ENCODE peak calls at places on chromosomes 11 and 22, in six cellular contexts. One of them, this sample, is unnamed.

GRCh38 chr11:112082729-112083128 is 3.8 kb downstream of the TIMM8B start:
- DNase-seq in HuH-7.5: no peak
- DNase-seq in GM20000: no peak
- DNase-seq in activated T-helper 1 cell treated with anti-CD3 and anti-CD28 coated beads, Interleukin-2, amount 50 U/mL, for 16 hours: no peak
- DNase-seq in GM03348: peak; percentile 37
- DNase-seq in stimulated activated CD4-positive, alpha-beta T cell treated with anti-CD3 and anti-CD28 coated beads, Interleukin-4, amount 100 ng/mL, for 24 hours: peak; percentile 22
- DNase-seq in this sample: no peak

GRCh38 chr22:31533391-31533790 is 37.1 kb downstream of the SFI1 start:
- DNase-seq in stimulated activated CD4-positive, alpha-beta T cell treated with anti-CD3 and anti-CD28 coated beads, Interleukin-4, amount 100 ng/mL, for 24 hours: no peak
- DNase-seq in HuH-7.5: no peak
- DNase-seq in activated T-helper 1 cell treated with anti-CD3 and anti-CD28 coated beads, Interleukin-2, amount 50 U/mL, for 16 hours: no peak
- DNase-seq in GM20000: no peak
- DNase-seq in GM03348: no peak
- DNase-seq in this sample: no peak

GRCh38 chr11:44004452-44004833 is 43.3 kb upstream of the ACCSL start:
- DNase-seq in GM03348: no peak
- DNase-seq in activated T-helper 1 cell treated with anti-CD3 and anti-CD28 coated beads, Interleukin-2, amount 50 U/mL, for 16 hours: no peak
- DNase-seq in HuH-7.5: no peak
- DNase-seq in GM20000: no peak
- DNase-seq in stimulated activated CD4-positive, alpha-beta T cell treated with anti-CD3 and anti-CD28 coated beads, Interleukin-4, amount 100 ng/mL, for 24 hours: no peak
- DNase-seq in this sample: no peak

GRCh38 chr11:134573857-134574256 is 161.8 kb upstream of the B3GAT1 start:
- DNase-seq in GM20000: no peak
- DNase-seq in HuH-7.5: no peak
- DNase-seq in stimulated activated CD4-positive, alpha-beta T cell treated with anti-CD3 and anti-CD28 coated beads, Interleukin-4, amount 100 ng/mL, for 24 hours: no peak
- DNase-seq in activated T-helper 1 cell treated with anti-CD3 and anti-CD28 coated beads, Interleukin-2, amount 50 U/mL, for 16 hours: no peak
- DNase-seq in GM03348: no peak
- DNase-seq in this sample: peak; percentile 24

GRCh38 chr11:47186076-47186936 is at the start of gene PACSIN3:
- DNase-seq in activated T-helper 1 cell treated with anti-CD3 and anti-CD28 coated beads, Interleukin-2, amount 50 U/mL, for 16 hours: peak; percentile 25
- DNase-seq in HuH-7.5: peak; percentile 77
- DNase-seq in stimulated activated CD4-positive, alpha-beta T cell treated with anti-CD3 and anti-CD28 coated beads, Interleukin-4, amount 100 ng/mL, for 24 hours: peak; percentile 36
- DNase-seq in GM20000: peak; percentile 85
- DNase-seq in GM03348: peak; percentile 83
- DNase-seq in this sample: peak; percentile 80

GRCh38 chr22:25143161-25144076 is 56.2 kb upstream of the CRYBB3 start:
- DNase-seq in GM20000: no peak
- DNase-seq in HuH-7.5: no peak
- DNase-seq in GM03348: no peak
- DNase-seq in stimulated activated CD4-positive, alpha-beta T cell treated with anti-CD3 and anti-CD28 coated beads, Interleukin-4, amount 100 ng/mL, for 24 hours: no peak
- DNase-seq in activated T-helper 1 cell treated with anti-CD3 and anti-CD28 coated beads, Interleukin-2, amount 50 U/mL, for 16 hours: no peak
- DNase-seq in this sample: no peak

GRCh38 chr11:107472966-107473365 is 15.3 kb upstream of the CWF19L2 start:
- DNase-seq in GM20000: no peak
- DNase-seq in GM03348: no peak
- DNase-seq in HuH-7.5: no peak
- DNase-seq in activated T-helper 1 cell treated with anti-CD3 and anti-CD28 coated beads, Interleukin-2, amount 50 U/mL, for 16 hours: no peak
- DNase-seq in stimulated activated CD4-positive, alpha-beta T cell treated with anti-CD3 and anti-CD28 coated beads, Interleukin-4, amount 100 ng/mL, for 24 hours: no peak
- DNase-seq in this sample: no peak

GRCh38 chr11:126410649-126411048 is 55.2 kb downstream of the ST3GAL4 start:
- DNase-seq in HuH-7.5: no peak
- DNase-seq in activated T-helper 1 cell treated with anti-CD3 and anti-CD28 coated beads, Interleukin-2, amount 50 U/mL, for 16 hours: no peak
- DNase-seq in GM03348: peak; percentile 90
- DNase-seq in stimulated activated CD4-positive, alpha-beta T cell treated with anti-CD3 and anti-CD28 coated beads, Interleukin-4, amount 100 ng/mL, for 24 hours: no peak
- DNase-seq in GM20000: no peak
- DNase-seq in this sample: no peak

GRCh38 chr11:100942016-100942415 is 187.6 kb downstream of the PGR start:
- DNase-seq in GM03348: no peak
- DNase-seq in HuH-7.5: no peak
- DNase-seq in activated T-helper 1 cell treated with anti-CD3 and anti-CD28 coated beads, Interleukin-2, amount 50 U/mL, for 16 hours: no peak
- DNase-seq in GM20000: no peak
- DNase-seq in stimulated activated CD4-positive, alpha-beta T cell treated with anti-CD3 and anti-CD28 coated beads, Interleukin-4, amount 100 ng/mL, for 24 hours: no peak
- DNase-seq in this sample: no peak

GRCh38 chr22:36334838-36335603 is 52.7 kb downstream of the MYH9 start:
- DNase-seq in GM03348: peak; percentile 84
- DNase-seq in HuH-7.5: no peak
- DNase-seq in GM20000: no peak
- DNase-seq in stimulated activated CD4-positive, alpha-beta T cell treated with anti-CD3 and anti-CD28 coated beads, Interleukin-4, amount 100 ng/mL, for 24 hours: peak; percentile 41
- DNase-seq in activated T-helper 1 cell treated with anti-CD3 and anti-CD28 coated beads, Interleukin-2, amount 50 U/mL, for 16 hours: no peak
- DNase-seq in this sample: peak; percentile 73

GRCh38 chr11:79067355-79067685 is 373.5 kb downstream of the TENM4 start:
- DNase-seq in GM20000: no peak
- DNase-seq in HuH-7.5: no peak
- DNase-seq in activated T-helper 1 cell treated with anti-CD3 and anti-CD28 coated beads, Interleukin-2, amount 50 U/mL, for 16 hours: no peak
- DNase-seq in stimulated activated CD4-positive, alpha-beta T cell treated with anti-CD3 and anti-CD28 coated beads, Interleukin-4, amount 100 ng/mL, for 24 hours: no peak
- DNase-seq in GM03348: no peak
- DNase-seq in this sample: no peak

GRCh38 chr22:48496987-48497650 is 1330.6 kb downstream of the BRD1 start:
- DNase-seq in GM20000: no peak
- DNase-seq in HuH-7.5: no peak
- DNase-seq in stimulated activated CD4-positive, alpha-beta T cell treated with anti-CD3 and anti-CD28 coated beads, Interleukin-4, amount 100 ng/mL, for 24 hours: no peak
- DNase-seq in activated T-helper 1 cell treated with anti-CD3 and anti-CD28 coated beads, Interleukin-2, amount 50 U/mL, for 16 hours: no peak
- DNase-seq in GM03348: no peak
- DNase-seq in this sample: no peak

GRCh38 chr11:16604784-16605439 is 133.5 kb upstream of the C11orf58 start:
- DNase-seq in stimulated activated CD4-positive, alpha-beta T cell treated with anti-CD3 and anti-CD28 coated beads, Interleukin-4, amount 100 ng/mL, for 24 hours: no peak
- DNase-seq in GM20000: peak; percentile 35
- DNase-seq in GM03348: peak; percentile 73
- DNase-seq in activated T-helper 1 cell treated with anti-CD3 and anti-CD28 coated beads, Interleukin-2, amount 50 U/mL, for 16 hours: no peak
- DNase-seq in HuH-7.5: peak; percentile 32
- DNase-seq in this sample: no peak

GRCh38 chr11:117610901-117611300 is 186.1 kb downstream of the DSCAML1 start:
- DNase-seq in HuH-7.5: no peak
- DNase-seq in activated T-helper 1 cell treated with anti-CD3 and anti-CD28 coated beads, Interleukin-2, amount 50 U/mL, for 16 hours: no peak
- DNase-seq in GM03348: no peak
- DNase-seq in stimulated activated CD4-positive, alpha-beta T cell treated with anti-CD3 and anti-CD28 coated beads, Interleukin-4, amount 100 ng/mL, for 24 hours: no peak
- DNase-seq in GM20000: no peak
- DNase-seq in this sample: no peak

GRCh38 chr22:41360126-41360525 is 21.6 kb upstream of the TEF start:
- DNase-seq in GM03348: no peak
- DNase-seq in HuH-7.5: peak; percentile 87
- DNase-seq in stimulated activated CD4-positive, alpha-beta T cell treated with anti-CD3 and anti-CD28 coated beads, Interleukin-4, amount 100 ng/mL, for 24 hours: no peak
- DNase-seq in activated T-helper 1 cell treated with anti-CD3 and anti-CD28 coated beads, Interleukin-2, amount 50 U/mL, for 16 hours: no peak
- DNase-seq in GM20000: no peak
- DNase-seq in this sample: no peak

GRCh38 chr22:41092847-41093371 is 517 bp downstream of the EP300 start:
- DNase-seq in activated T-helper 1 cell treated with anti-CD3 and anti-CD28 coated beads, Interleukin-2, amount 50 U/mL, for 16 hours: no peak
- DNase-seq in GM20000: peak; percentile 46
- DNase-seq in HuH-7.5: peak; percentile 45
- DNase-seq in GM03348: peak; percentile 33
- DNase-seq in stimulated activated CD4-positive, alpha-beta T cell treated with anti-CD3 and anti-CD28 coated beads, Interleukin-4, amount 100 ng/mL, for 24 hours: peak; percentile 11
- DNase-seq in this sample: no peak

GRCh38 chr22:38923463-38924196 is 33.8 kb upstream of the APOBEC3A start:
- DNase-seq in HuH-7.5: peak; percentile 55
- DNase-seq in activated T-helper 1 cell treated with anti-CD3 and anti-CD28 coated beads, Interleukin-2, amount 50 U/mL, for 16 hours: no peak
- DNase-seq in GM03348: peak; percentile 82
- DNase-seq in stimulated activated CD4-positive, alpha-beta T cell treated with anti-CD3 and anti-CD28 coated beads, Interleukin-4, amount 100 ng/mL, for 24 hours: no peak
- DNase-seq in GM20000: no peak
- DNase-seq in this sample: no peak

GRCh38 chr11:43712676-43713075 is 32.1 kb downstream of the HSD17B12 start:
- DNase-seq in stimulated activated CD4-positive, alpha-beta T cell treated with anti-CD3 and anti-CD28 coated beads, Interleukin-4, amount 100 ng/mL, for 24 hours: no peak
- DNase-seq in HuH-7.5: no peak
- DNase-seq in GM20000: no peak
- DNase-seq in activated T-helper 1 cell treated with anti-CD3 and anti-CD28 coated beads, Interleukin-2, amount 50 U/mL, for 16 hours: no peak
- DNase-seq in GM03348: no peak
- DNase-seq in this sample: no peak

GRCh38 chr11:110752890-110753289 is 40.7 kb upstream of the ARHGAP20 start:
- DNase-seq in stimulated activated CD4-positive, alpha-beta T cell treated with anti-CD3 and anti-CD28 coated beads, Interleukin-4, amount 100 ng/mL, for 24 hours: no peak
- DNase-seq in GM03348: no peak
- DNase-seq in GM20000: no peak
- DNase-seq in HuH-7.5: no peak
- DNase-seq in activated T-helper 1 cell treated with anti-CD3 and anti-CD28 coated beads, Interleukin-2, amount 50 U/mL, for 16 hours: no peak
- DNase-seq in this sample: no peak

GRCh38 chr11:46069595-46069994 is 51.7 kb downstream of the PHF21A start:
- DNase-seq in GM20000: no peak
- DNase-seq in stimulated activated CD4-positive, alpha-beta T cell treated with anti-CD3 and anti-CD28 coated beads, Interleukin-4, amount 100 ng/mL, for 24 hours: no peak
- DNase-seq in HuH-7.5: no peak
- DNase-seq in activated T-helper 1 cell treated with anti-CD3 and anti-CD28 coated beads, Interleukin-2, amount 50 U/mL, for 16 hours: no peak
- DNase-seq in GM03348: no peak
- DNase-seq in this sample: no peak